ENCODE peak calls at places on chromosomes 11 and 22, in ten cellular contexts. D is GM23248, V is NT2/D1, N is mammary epithelial cell, R is adipocyte, H is kidney, P is SK-N-SH, J is HCT116, F is Karpas-422, L is colonic mucosa. M is an unnamed sample.

GRCh38 chr11:110613526-110613925 is 98.7 kb downstream of the ARHGAP20 start:
- DNase-seq in V (no peak), R (peak; percentile 67), F (no peak), P (no peak), J (no peak), L (no peak), N (no peak), D (peak; percentile 32), H (no peak), M (no peak)

GRCh38 chr22:46297151-46297819 is 615 bp downstream of the GTSE1 start:
- DNase-seq in J (no peak), V (peak; percentile 3), R (peak; percentile 57), L (peak; percentile 38), P (no peak), H (no peak), N (peak; percentile 45), D (peak; percentile 83), F (peak; percentile 71), M (peak; percentile 50)

GRCh38 chr11:63663809-63664208 is 7.4 kb downstream of the ATL3 start:
- DNase-seq in J (no peak), L (no peak), D (peak; percentile 88), R (peak; percentile 71), F (no peak), V (no peak), P (no peak), N (peak; percentile 69), H (no peak), M (peak; percentile 85)

GRCh38 chr11:27838674-27839073 is 138.4 kb upstream of the BDNF start:
- DNase-seq in J (no peak), F (no peak), H (no peak), N (no peak), V (no peak), R (no peak), L (no peak), P (no peak), D (no peak), M (no peak)

GRCh38 chr22:25146906-25147754 is 52.5 kb upstream of the CRYBB3 start:
- DNase-seq in J (no peak), N (no peak), H (no peak), V (no peak), R (no peak), D (no peak), L (no peak), F (no peak), P (no peak), M (no peak)

GRCh38 chr22:41382098-41382578 is 396 bp downstream of the TEF start:
- DNase-seq in L (peak; percentile 74), V (no peak), P (peak; percentile 87), J (no peak), D (peak; percentile 72), H (peak; percentile 95), F (peak; percentile 75), N (peak; percentile 9), R (peak; percentile 82), M (no peak)

GRCh38 chr11:63666874-63667273 is 4.3 kb downstream of the ATL3 start:
- DNase-seq in R (peak; percentile 78), H (no peak), F (no peak), P (no peak), L (no peak), N (peak; percentile 28), V (no peak), J (no peak), D (peak; percentile 84), M (peak; percentile 93)

GRCh38 chr22:46504586-46504985 is 32.8 kb downstream of the CELSR1 start:
- DNase-seq in F (no peak), P (no peak), D (no peak), J (no peak), N (no peak), V (no peak), L (no peak), R (no peak), H (no peak), M (peak; percentile 64)

GRCh38 chr22:26196657-26197056 is 27.4 kb downstream of the SEZ6L start:
- DNase-seq in N (no peak), P (no peak), R (no peak), F (no peak), D (no peak), H (no peak), L (no peak), J (no peak), V (no peak), M (no peak)

GRCh38 chr11:127056338-127056971 is 55.9 kb upstream of the KIRREL3 start:
- DNase-seq in J (no peak), D (peak; percentile 32), F (peak; percentile 41), N (peak; percentile 4), L (peak; percentile 30), P (peak; percentile 29), H (no peak), R (no peak), V (no peak), M (no peak)

GRCh38 chr22:38482662-38483308 is 14.9 kb downstream of the KDELR3 start:
- DNase-seq in R (no peak), H (no peak), V (no peak), D (no peak), L (no peak), J (no peak), F (no peak), N (peak; percentile 29), P (no peak), M (no peak)
- H3K9ac ChIP-seq in R (no peak overlapping the region), H (no peak overlapping the region), V (no peak overlapping the region), D (no peak overlapping the region), L (no peak overlapping the region), J (no peak overlapping the region), F (no peak overlapping the region), N (no peak overlapping the region), P (no peak overlapping the region), M (no peak overlapping the region)

GRCh38 chr22:23053051-23053707 is 17.1 kb upstream of the GNAZ start:
- DNase-seq in P (no peak), N (no peak), R (no peak), D (no peak), F (no peak), J (no peak), V (no peak), H (peak; percentile 32), L (no peak), M (no peak)

GRCh38 chr22:23057331-23057730 is 13.0 kb upstream of the GNAZ start:
- DNase-seq in R (no peak), H (no peak), F (no peak), J (no peak), D (no peak), L (no peak), P (no peak), V (no peak), N (no peak), M (no peak)

GRCh38 chr22:23055448-23056179 is 14.7 kb upstream of the GNAZ start:
- DNase-seq in H (peak; percentile 29), P (no peak), N (no peak), V (no peak), J (no peak), R (no peak), D (no peak), F (no peak), L (no peak), M (no peak)

GRCh38 chr22:23053912-23054530 is 16.3 kb upstream of the GNAZ start:
- DNase-seq in L (no peak), N (no peak), F (no peak), P (no peak), J (no peak), H (peak; percentile 22), R (no peak), V (no peak), D (no peak), M (no peak)

GRCh38 chr22:23054531-23055257 is 15.6 kb upstream of the GNAZ start:
- DNase-seq in F (peak; percentile 77), N (no peak), J (no peak), H (peak; percentile 26), D (no peak), R (no peak), V (no peak), P (no peak), L (peak; percentile 15), M (no peak)
- H3K9ac ChIP-seq in F (peak overlapping the region; percentile 16), N (no peak overlapping the region), J (no peak overlapping the region), H (no peak overlapping the region), D (no peak overlapping the region), R (no peak overlapping the region), V (no peak overlapping the region), P (no peak overlapping the region), L (no peak overlapping the region), M (no peak overlapping the region)

GRCh38 chr11:118592616-118593367 is 14.6 kb upstream of the PHLDB1 start:
- DNase-seq in N (no peak), V (no peak), P (no peak), D (no peak), R (peak; percentile 20), F (no peak), H (no peak), J (no peak), L (no peak), M (peak; percentile 70)
- H3K9ac ChIP-seq in N (no peak overlapping the region), V (no peak overlapping the region), P (no peak overlapping the region), D (peak overlapping the region; percentile 15), R (peak overlapping the region; percentile 35), F (no peak overlapping the region), H (no peak overlapping the region), J (no peak overlapping the region), L (no peak overlapping the region), M (no peak overlapping the region)

GRCh38 chr11:115502636-115503082 is 1.6 kb downstream of the CADM1 start:
- DNase-seq in D (peak; percentile 0), V (no peak), N (no peak), H (no peak), L (no peak), P (no peak), F (no peak), J (no peak), R (no peak), M (no peak)

GRCh38 chr11:115503886-115504278 is 333 bp downstream of the CADM1 start:
- DNase-seq in N (peak; percentile 1), D (no peak), F (no peak), H (no peak), L (no peak), V (no peak), J (no peak), R (no peak), P (peak; percentile 64), M (no peak)

GRCh38 chr11:115501895-115502589 is 2.2 kb downstream of the CADM1 start:
- DNase-seq in F (no peak), N (peak; percentile 18), V (no peak), P (peak; percentile 42), D (no peak), J (no peak), H (no peak), R (no peak), L (no peak), M (peak; percentile 23)

GRCh38 chr11:115504279-115505158 is at the start of gene CADM1:
- DNase-seq in R (peak; percentile 83), V (peak; percentile 95), N (peak; percentile 90), D (peak; percentile 85), L (peak; percentile 91), H (peak; percentile 98), P (peak; percentile 96), J (no peak), F (no peak), M (peak; percentile 90)

DNA sequence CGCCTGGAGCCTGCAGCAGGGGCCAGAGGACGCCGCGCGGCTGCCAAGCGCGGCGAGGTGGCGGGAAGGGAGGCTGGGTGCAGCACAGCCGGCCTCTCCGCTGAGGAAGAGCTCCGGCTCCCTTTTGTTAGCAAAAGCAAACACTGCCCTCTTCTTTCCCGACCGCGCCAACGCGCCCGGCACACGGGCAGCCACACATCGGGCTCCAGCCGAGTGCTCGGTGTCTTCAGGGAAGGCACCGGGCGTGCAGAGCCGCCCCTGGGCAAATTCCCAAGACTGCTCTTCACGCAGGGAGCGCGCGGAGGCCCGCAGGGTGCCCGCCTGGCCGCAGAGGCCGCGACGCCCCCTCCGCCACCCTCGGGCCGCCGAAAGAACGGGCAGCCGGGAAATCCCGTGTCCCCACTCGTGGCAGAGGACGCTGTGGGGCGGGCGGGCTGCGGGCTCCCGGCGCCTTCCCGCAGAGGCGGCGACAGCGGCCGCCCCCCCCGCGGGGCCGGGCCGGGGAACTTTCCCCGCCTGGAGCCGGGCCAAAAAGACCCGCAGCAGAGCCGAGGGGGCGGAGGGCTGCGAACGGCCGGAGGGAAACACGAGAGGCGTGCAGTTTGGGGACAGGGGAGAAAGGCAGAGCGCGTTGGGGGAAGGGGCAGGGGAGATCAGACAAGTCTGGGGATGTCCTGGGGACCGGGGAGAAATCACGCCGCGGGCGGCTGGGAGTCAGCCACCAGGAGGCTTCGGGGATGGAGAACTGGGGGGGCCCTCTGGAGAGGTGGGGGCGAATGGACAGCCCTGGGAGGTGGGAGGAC is 931 bp downstream of the CADM1 start:
- DNase-seq in V (peak; percentile 55), R (peak; percentile 51), N (peak; percentile 64), P (peak; percentile 74), D (peak; percentile 51), F (no peak), L (peak; percentile 67), J (no peak), H (peak; percentile 90), M (peak; percentile 63)
- H3K9ac ChIP-seq in V (peak overlapping the region; percentile 77), R (no peak overlapping the region), N (peak overlapping the region; percentile 67), P (peak overlapping the region; percentile 59), D (no peak overlapping the region), F (no peak overlapping the region), L (no peak overlapping the region), J (no peak overlapping the region), H (no peak overlapping the region), M (peak overlapping the region; percentile 24)

M was measured in fibroblast of lung.